ENCODE peak calls at places on chromosomes 5 and 9, in seven cellular contexts. C is H9, E is neuronal stem cell, W is mesendoderm, T is mesenchymal stem cell, R is IMR-90, G is trophoblast cell. U is an unnamed sample.

GRCh38 chr5:17952231-17952630 is 318.0 kb downstream of the TAF11L14 start:
- DNase-seq in C (no peak), E (no peak), W (peak; percentile 3), T (no peak), R (no peak), G (no peak), U (no peak)

GRCh38 chr9:36142510-36143161 is 6.1 kb downstream of the GLIPR2 start:
- DNase-seq in C (no peak), E (no peak), W (no peak), T (peak; percentile 60), R (no peak), G (no peak), U (no peak)

GRCh38 chr5:74386571-74387334 is 253.8 kb downstream of the ENC1 start:
- DNase-seq in C (no peak), E (no peak), W (no peak), T (peak; percentile 13), R (peak; percentile 75), G (no peak), U (no peak)

GRCh38 chr5:140312067-140312790 is 9.3 kb upstream of the PFDN1 start:
- DNase-seq in C (peak; percentile 46), E (no peak), W (peak; percentile 82), T (peak; percentile 86), R (peak; percentile 99), G (no peak), U (no peak)

GRCh38 chr5:181054871-181055494 is 14.9 kb downstream of the BTNL9 start:
- DNase-seq in C (no peak), E (no peak), W (no peak), T (no peak), R (no peak), G (no peak), U (no peak)

GRCh38 chr5:42799241-42799608 is 12.5 kb downstream of the SELENOP start:
- DNase-seq in C (no peak), E (no peak), W (no peak), T (no peak), R (no peak), G (no peak), U (no peak)

GRCh38 chr9:115680226-115680625 is 473.4 kb upstream of the PAPPA start:
- DNase-seq in C (no peak), E (no peak), W (no peak), T (no peak), R (peak; percentile 42), G (no peak), U (no peak)

GRCh38 chr9:38371495-38371894 is 21.0 kb upstream of the ALDH1B1 start:
- DNase-seq in C (no peak), E (no peak), W (peak; percentile 35), T (no peak), R (peak; percentile 27), G (peak; percentile 45), U (no peak)

GRCh38 chr9:95505676-95506437 is 10.9 kb downstream of the PTCH1 start:
- DNase-seq in C (peak; percentile 61), E (peak; percentile 79), W (peak; percentile 78), T (peak; percentile 72), R (peak; percentile 63), G (no peak), U (no peak)

GRCh38 chr9:28758971-28759370 is 1185.7 kb upstream of the C9orf72 start:
- DNase-seq in C (no peak), E (no peak), W (no peak), T (no peak), R (no peak), G (no peak), U (no peak)

GRCh38 chr9:28762167-28762566 is 1188.9 kb upstream of the C9orf72 start:
- DNase-seq in C (no peak), E (no peak), W (peak; percentile 63), T (no peak), R (no peak), G (no peak), U (no peak)

GRCh38 chr9:28770226-28770625 is 1196.9 kb upstream of the C9orf72 start:
- DNase-seq in C (no peak), E (no peak), W (peak; percentile 12), T (no peak), R (no peak), G (no peak), U (no peak)

GRCh38 chr9:28764532-28764931 is 1191.3 kb upstream of the C9orf72 start:
- DNase-seq in C (no peak), E (no peak), W (no peak), T (no peak), R (no peak), G (no peak), U (no peak)
- H3K18ac ChIP-seq in C (no peak overlapping the region), E (no peak overlapping the region), W (no peak overlapping the region), T (no peak overlapping the region), R (no peak overlapping the region), G (no peak overlapping the region), U (no peak overlapping the region)

GRCh38 chr9:70856411-70856810 is 265.0 kb downstream of the TRPM3 start:
- DNase-seq in C (no peak), E (no peak), W (no peak), T (no peak), R (no peak), G (no peak), U (no peak)
- H3K18ac ChIP-seq in C (no peak overlapping the region), E (no peak overlapping the region), W (no peak overlapping the region), T (no peak overlapping the region), R (no peak overlapping the region), G (no peak overlapping the region), U (no peak overlapping the region)

GRCh38 chr5:57434227-57434640 is 48.4 kb downstream of the ACTBL2 start:
- DNase-seq in C (no peak), E (peak; percentile 12), W (no peak), T (no peak), R (no peak), G (peak; percentile 21), U (no peak)
- H3K18ac ChIP-seq in C (no peak overlapping the region), E (no peak overlapping the region), W (no peak overlapping the region), T (peak overlapping the region; percentile 38), R (peak overlapping the region; percentile 74), G (no peak overlapping the region), U (no peak overlapping the region)

DNA sequence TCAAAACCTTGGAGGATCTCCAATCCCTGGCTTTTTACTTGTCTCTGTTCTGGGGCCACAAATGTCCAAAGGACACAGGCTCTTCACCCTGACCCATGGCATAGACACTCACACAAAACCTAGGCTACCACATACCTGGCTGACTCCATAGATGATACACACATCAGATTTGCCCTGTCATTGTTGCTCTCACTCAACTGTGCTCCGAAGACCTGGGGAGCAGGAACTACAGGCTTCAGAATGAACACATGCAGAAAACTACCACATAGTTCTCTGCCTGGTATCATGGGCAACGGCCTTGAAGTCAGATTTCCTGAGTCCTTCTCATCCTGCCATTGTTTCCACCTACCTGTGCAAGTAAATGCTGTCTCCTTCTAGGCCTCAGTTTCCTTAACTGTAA is 226.2 kb downstream of the KIF4B start:
- DNase-seq in C (no peak), E (no peak), W (no peak), T (no peak), R (no peak), G (no peak), U (no peak)
- H3K18ac ChIP-seq in C (no peak overlapping the region), E (no peak overlapping the region), W (no peak overlapping the region), T (no peak overlapping the region), R (no peak overlapping the region), G (no peak overlapping the region), U (no peak overlapping the region)

U was measured in H1.